ENCODE peak calls at places on chromosomes 2 and 18, in ten cellular contexts. One of them, this sample, is unnamed.

GRCh38 chr18:61742555-61743429 is 150.0 kb downstream of the RNF152 start:
- DNase-seq in Peyer's patch: no peak
- DNase-seq in HL-60: no peak
- DNase-seq in fibroblast of lung: no peak
- DNase-seq in stomach: no peak
- DNase-seq in GM06990: no peak
- DNase-seq in IMR-90: no peak
- DNase-seq in foreskin fibroblast: no peak
- DNase-seq in coronary artery: peak
- DNase-seq in nephron progenitor cell: no peak
- DNase-seq in this sample: no peak

GRCh38 chr2:72934683-72935610 is 17.6 kb downstream of the EMX1 start:
- DNase-seq in nephron progenitor cell: no peak
- DNase-seq in GM06990: no peak
- DNase-seq in stomach: peak
- DNase-seq in coronary artery: no peak
- DNase-seq in foreskin fibroblast: no peak
- DNase-seq in IMR-90: no peak
- DNase-seq in HL-60: no peak
- DNase-seq in Peyer's patch: peak
- DNase-seq in fibroblast of lung: no peak
- DNase-seq in this sample: no peak

GRCh38 chr2:63840081-63840784 is 1.5 kb upstream of the UGP2 start:
- DNase-seq in HL-60: no peak
- DNase-seq in foreskin fibroblast: no peak
- DNase-seq in coronary artery: no peak
- DNase-seq in nephron progenitor cell: no peak
- DNase-seq in stomach: peak
- DNase-seq in GM06990: no peak
- DNase-seq in Peyer's patch: no peak
- DNase-seq in IMR-90: no peak
- DNase-seq in fibroblast of lung: no peak
- DNase-seq in this sample: no peak

GRCh38 chr2:223041527-223042109 is 10.4 kb upstream of the KCNE4 start:
- DNase-seq in GM06990: no peak
- DNase-seq in fibroblast of lung: peak
- DNase-seq in Peyer's patch: no peak
- DNase-seq in stomach: peak
- DNase-seq in HL-60: peak
- DNase-seq in coronary artery: peak
- DNase-seq in foreskin fibroblast: peak
- DNase-seq in nephron progenitor cell: peak
- DNase-seq in IMR-90: peak
- DNase-seq in this sample: peak

GRCh38 chr18:45107425-45107824 is 426.7 kb downstream of the SETBP1 start:
- DNase-seq in HL-60: no peak
- DNase-seq in IMR-90: peak
- DNase-seq in coronary artery: no peak
- DNase-seq in GM06990: no peak
- DNase-seq in fibroblast of lung: peak
- DNase-seq in foreskin fibroblast: peak
- DNase-seq in stomach: no peak
- DNase-seq in Peyer's patch: no peak
- DNase-seq in nephron progenitor cell: no peak
- DNase-seq in this sample: peak

GRCh38 chr2:209473930-209474419 is 50.1 kb downstream of the MAP2 start:
- DNase-seq in stomach: no peak
- DNase-seq in nephron progenitor cell: no peak
- DNase-seq in HL-60: no peak
- DNase-seq in IMR-90: peak
- DNase-seq in GM06990: no peak
- DNase-seq in fibroblast of lung: peak
- DNase-seq in coronary artery: no peak
- DNase-seq in Peyer's patch: no peak
- DNase-seq in foreskin fibroblast: peak
- DNase-seq in this sample: peak

GRCh38 chr2:161171595-161171929 is 11.3 kb downstream of the TANK start:
- DNase-seq in stomach: no peak
- DNase-seq in Peyer's patch: no peak
- DNase-seq in fibroblast of lung: no peak
- DNase-seq in coronary artery: no peak
- DNase-seq in foreskin fibroblast: no peak
- DNase-seq in nephron progenitor cell: no peak
- DNase-seq in HL-60: no peak
- DNase-seq in GM06990: no peak
- DNase-seq in IMR-90: no peak
- DNase-seq in this sample: peak

GRCh38 chr2:95347681-95348608 is 50.8 kb downstream of the KCNIP3 start:
- DNase-seq in coronary artery: peak
- DNase-seq in foreskin fibroblast: no peak
- DNase-seq in IMR-90: no peak
- DNase-seq in stomach: peak
- DNase-seq in nephron progenitor cell: no peak
- DNase-seq in HL-60: no peak
- DNase-seq in Peyer's patch: peak
- DNase-seq in GM06990: no peak
- DNase-seq in fibroblast of lung: no peak
- DNase-seq in this sample: no peak

GRCh38 chr18:59631583-59632181 is 65.5 kb downstream of the CCBE1 start:
- DNase-seq in IMR-90: peak
- DNase-seq in stomach: no peak
- DNase-seq in coronary artery: no peak
- DNase-seq in HL-60: no peak
- DNase-seq in Peyer's patch: no peak
- DNase-seq in foreskin fibroblast: peak
- DNase-seq in fibroblast of lung: peak
- DNase-seq in GM06990: no peak
- DNase-seq in nephron progenitor cell: peak
- DNase-seq in this sample: no peak

GRCh38 chr2:30765226-30765625 is 42.0 kb downstream of the CAPN13 start:
- DNase-seq in coronary artery: no peak
- DNase-seq in fibroblast of lung: no peak
- DNase-seq in GM06990: no peak
- DNase-seq in stomach: peak
- DNase-seq in Peyer's patch: no peak
- DNase-seq in foreskin fibroblast: no peak
- DNase-seq in HL-60: no peak
- DNase-seq in IMR-90: no peak
- DNase-seq in nephron progenitor cell: no peak
- DNase-seq in this sample: no peak

GRCh38 chr2:119011910-119012209 is 69.9 kb downstream of the MARCO start:
- DNase-seq in Peyer's patch: no peak
- DNase-seq in fibroblast of lung: no peak
- DNase-seq in coronary artery: peak
- DNase-seq in HL-60: no peak
- DNase-seq in GM06990: no peak
- DNase-seq in foreskin fibroblast: no peak
- DNase-seq in stomach: no peak
- DNase-seq in nephron progenitor cell: no peak
- DNase-seq in IMR-90: no peak
- DNase-seq in this sample: no peak

GRCh38 chr2:35114765-35115164 is 1240.8 kb upstream of the CRIM1 start:
- DNase-seq in IMR-90: no peak
- DNase-seq in fibroblast of lung: no peak
- DNase-seq in GM06990: no peak
- DNase-seq in Peyer's patch: no peak
- DNase-seq in nephron progenitor cell: no peak
- DNase-seq in coronary artery: no peak
- DNase-seq in HL-60: no peak
- DNase-seq in stomach: no peak
- DNase-seq in foreskin fibroblast: no peak
- DNase-seq in this sample: no peak
- TF ChIP-seq CTCF in IMR-90: no peak
- TF ChIP-seq CTCF in fibroblast of lung: no peak
- TF ChIP-seq CTCF in GM06990: no peak
- TF ChIP-seq CTCF in Peyer's patch: no peak
- TF ChIP-seq CTCF in nephron progenitor cell: no peak
- TF ChIP-seq CTCF in coronary artery: no peak
- TF ChIP-seq CTCF in HL-60: no peak
- TF ChIP-seq CTCF in stomach: no peak
- TF ChIP-seq CTCF in foreskin fibroblast: no peak
- TF ChIP-seq CTCF in this sample: no peak

GRCh38 chr2:189799030-189799331 is 14.7 kb downstream of the PMS1 start:
- DNase-seq in HL-60: no peak
- DNase-seq in Peyer's patch: no peak
- DNase-seq in IMR-90: no peak
- DNase-seq in nephron progenitor cell: no peak
- DNase-seq in coronary artery: no peak
- DNase-seq in stomach: no peak
- DNase-seq in GM06990: no peak
- DNase-seq in foreskin fibroblast: no peak
- DNase-seq in fibroblast of lung: no peak
- DNase-seq in this sample: no peak
- TF ChIP-seq CTCF in HL-60: no peak
- TF ChIP-seq CTCF in Peyer's patch: no peak
- TF ChIP-seq CTCF in IMR-90: no peak
- TF ChIP-seq CTCF in nephron progenitor cell: no peak
- TF ChIP-seq CTCF in coronary artery: no peak
- TF ChIP-seq CTCF in stomach: no peak
- TF ChIP-seq CTCF in GM06990: no peak
- TF ChIP-seq CTCF in foreskin fibroblast: no peak
- TF ChIP-seq CTCF in fibroblast of lung: no peak
- TF ChIP-seq CTCF in this sample: peak

DNA sequence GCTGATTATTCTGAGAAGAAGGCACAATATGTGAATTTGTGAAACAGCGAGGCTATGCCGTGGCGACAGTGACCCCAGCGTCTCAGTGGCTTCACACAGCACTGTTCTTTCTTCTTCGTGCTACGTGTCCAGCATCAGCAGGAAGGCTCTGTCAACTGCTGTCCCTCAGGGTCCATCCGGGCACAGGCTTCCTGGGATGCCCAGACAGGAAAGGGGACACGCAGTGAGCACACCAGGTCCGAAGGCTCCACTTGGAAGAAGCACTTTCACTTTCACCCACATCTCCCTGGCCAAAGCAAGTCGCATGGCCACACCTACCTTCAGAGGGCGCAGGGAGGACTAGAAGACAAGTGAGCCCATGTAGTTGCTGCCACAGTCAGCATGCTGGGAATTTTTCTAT is 47.3 kb downstream of the PTGR3 start:
- DNase-seq in stomach: peak
- DNase-seq in nephron progenitor cell: no peak
- DNase-seq in IMR-90: no peak
- DNase-seq in foreskin fibroblast: peak
- DNase-seq in HL-60: peak
- DNase-seq in Peyer's patch: no peak
- DNase-seq in fibroblast of lung: no peak
- DNase-seq in GM06990: peak
- DNase-seq in coronary artery: peak
- DNase-seq in this sample: no peak
- TF ChIP-seq CTCF in stomach: no peak
- TF ChIP-seq CTCF in nephron progenitor cell: no peak
- TF ChIP-seq CTCF in IMR-90: no peak
- TF ChIP-seq CTCF in foreskin fibroblast: no peak
- TF ChIP-seq CTCF in HL-60: peak
- TF ChIP-seq CTCF in Peyer's patch: no peak
- TF ChIP-seq CTCF in fibroblast of lung: no peak
- TF ChIP-seq CTCF in GM06990: peak
- TF ChIP-seq CTCF in coronary artery: no peak
- TF ChIP-seq CTCF in this sample: no peak

GRCh38 chr18:24402209-24402785 is 4.7 kb upstream of the OSBPL1A start:
- DNase-seq in coronary artery: no peak
- DNase-seq in nephron progenitor cell: no peak
- DNase-seq in fibroblast of lung: no peak
- DNase-seq in Peyer's patch: no peak
- DNase-seq in stomach: no peak
- DNase-seq in foreskin fibroblast: no peak
- DNase-seq in GM06990: no peak
- DNase-seq in HL-60: no peak
- DNase-seq in IMR-90: no peak
- DNase-seq in this sample: no peak
- TF ChIP-seq CTCF in coronary artery: no peak
- TF ChIP-seq CTCF in nephron progenitor cell: no peak
- TF ChIP-seq CTCF in fibroblast of lung: no peak
- TF ChIP-seq CTCF in Peyer's patch: no peak
- TF ChIP-seq CTCF in stomach: no peak
- TF ChIP-seq CTCF in foreskin fibroblast: no peak
- TF ChIP-seq CTCF in GM06990: peak
- TF ChIP-seq CTCF in HL-60: no peak
- TF ChIP-seq CTCF in IMR-90: peak
- TF ChIP-seq CTCF in this sample: peak

GRCh38 chr18:74476154-74476553 is 19.0 kb upstream of the DIPK1C start:
- DNase-seq in stomach: no peak
- DNase-seq in IMR-90: peak
- DNase-seq in Peyer's patch: no peak
- DNase-seq in nephron progenitor cell: peak
- DNase-seq in HL-60: no peak
- DNase-seq in GM06990: no peak
- DNase-seq in coronary artery: no peak
- DNase-seq in fibroblast of lung: peak
- DNase-seq in foreskin fibroblast: peak
- DNase-seq in this sample: no peak
- TF ChIP-seq CTCF in stomach: no peak
- TF ChIP-seq CTCF in IMR-90: peak
- TF ChIP-seq CTCF in Peyer's patch: no peak
- TF ChIP-seq CTCF in nephron progenitor cell: peak
- TF ChIP-seq CTCF in HL-60: peak
- TF ChIP-seq CTCF in GM06990: peak
- TF ChIP-seq CTCF in coronary artery: peak
- TF ChIP-seq CTCF in fibroblast of lung: peak
- TF ChIP-seq CTCF in foreskin fibroblast: peak
- TF ChIP-seq CTCF in this sample: peak

DNA sequence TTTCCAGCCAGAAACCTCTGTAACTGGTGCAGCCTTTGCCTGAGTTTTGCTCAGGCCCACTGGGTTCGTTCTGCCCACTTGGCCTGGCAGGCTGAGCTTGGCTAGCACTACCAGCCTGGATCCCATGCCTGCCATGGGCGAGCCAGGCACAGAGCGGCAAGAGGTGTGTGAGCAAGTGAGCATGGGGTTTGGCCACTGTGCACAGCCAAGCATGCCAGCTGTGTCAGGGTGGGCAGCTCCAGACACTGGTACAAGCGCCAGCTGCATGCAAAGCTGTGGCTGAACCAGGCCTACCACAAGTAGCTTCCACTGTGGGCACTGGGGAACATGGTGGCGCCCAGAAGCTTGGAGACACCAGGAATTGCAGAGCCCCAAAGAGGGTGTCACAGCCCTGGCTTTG is 56.3 kb upstream of the LDAH start:
- DNase-seq in GM06990: no peak
- DNase-seq in stomach: no peak
- DNase-seq in Peyer's patch: no peak
- DNase-seq in fibroblast of lung: no peak
- DNase-seq in IMR-90: no peak
- DNase-seq in nephron progenitor cell: no peak
- DNase-seq in foreskin fibroblast: no peak
- DNase-seq in HL-60: no peak
- DNase-seq in coronary artery: no peak
- DNase-seq in this sample: no peak
- TF ChIP-seq CTCF in GM06990: no peak
- TF ChIP-seq CTCF in stomach: no peak
- TF ChIP-seq CTCF in Peyer's patch: no peak
- TF ChIP-seq CTCF in fibroblast of lung: no peak
- TF ChIP-seq CTCF in IMR-90: no peak
- TF ChIP-seq CTCF in nephron progenitor cell: no peak
- TF ChIP-seq CTCF in foreskin fibroblast: no peak
- TF ChIP-seq CTCF in HL-60: no peak
- TF ChIP-seq CTCF in coronary artery: no peak
- TF ChIP-seq CTCF in this sample: no peak

GRCh38 chr2:104332733-104333132 is 521.2 kb upstream of the POU3F3 start:
- DNase-seq in Peyer's patch: no peak
- DNase-seq in foreskin fibroblast: no peak
- DNase-seq in stomach: no peak
- DNase-seq in GM06990: no peak
- DNase-seq in coronary artery: no peak
- DNase-seq in IMR-90: no peak
- DNase-seq in nephron progenitor cell: no peak
- DNase-seq in HL-60: no peak
- DNase-seq in fibroblast of lung: no peak
- DNase-seq in this sample: no peak
- TF ChIP-seq CTCF in Peyer's patch: no peak
- TF ChIP-seq CTCF in foreskin fibroblast: no peak
- TF ChIP-seq CTCF in stomach: no peak
- TF ChIP-seq CTCF in GM06990: no peak
- TF ChIP-seq CTCF in coronary artery: no peak
- TF ChIP-seq CTCF in IMR-90: no peak
- TF ChIP-seq CTCF in nephron progenitor cell: no peak
- TF ChIP-seq CTCF in HL-60: no peak
- TF ChIP-seq CTCF in fibroblast of lung: no peak
- TF ChIP-seq CTCF in this sample: no peak

This sample was measured in HFFc6.